ENCODE peak calls at places on chromosomes 3 and 15, in seven cellular contexts. E is BJ; B is CD8-positive, alpha-beta T cell; A is sigmoid colon; Q is heart left ventricle; R is AG04450; W is upper lobe of right lung. Y is an unnamed sample. For H3K27me3, the result is how much of the 10 kb centered on the place peaks cover.

GRCh38 chr3:196684548-196685407 is 27.3 kb downstream of the CEP19 start:
- DNase-seq in A (peak), Q (peak), B (peak), E (no peak), R (peak), W (peak), Y (peak)

GRCh38 chr3:46667061-46667621 is 26.3 kb downstream of the ALS2CL start:
- DNase-seq in E (no peak), A (peak), R (no peak), W (peak), B (no peak), Q (peak), Y (no peak)

GRCh38 chr3:78977073-78977472 is 790.7 kb downstream of the ROBO1 start:
- DNase-seq in A (no peak), Q (no peak), R (no peak), W (no peak), B (no peak), E (no peak), Y (no peak)

GRCh38 chr15:96716100-96716499 is 385.6 kb downstream of the NR2F2 start:
- DNase-seq in A (no peak), Q (no peak), R (no peak), W (no peak), E (no peak), B (no peak), Y (no peak)

GRCh38 chr15:78424673-78425072 is 13.3 kb upstream of the IREB2 start:
- DNase-seq in Q (no peak), E (no peak), W (no peak), B (no peak), A (no peak), R (no peak), Y (no peak)

GRCh38 chr3:167863811-167864558 is 128.5 kb downstream of the SERPINI1 start:
- DNase-seq in B (no peak), Q (no peak), R (no peak), A (no peak), W (no peak), E (no peak), Y (no peak)

GRCh38 chr3:42795621-42796181 is 8.6 kb downstream of the HIGD1A start:
- DNase-seq in R (no peak), Q (no peak), B (no peak), W (no peak), E (no peak), A (no peak), Y (no peak)

GRCh38 chr3:64908292-64908691 is 220.5 kb upstream of the ADAMTS9 start:
- DNase-seq in B (no peak), A (no peak), Q (peak), R (no peak), E (no peak), W (no peak), Y (no peak)

GRCh38 chr3:30145281-30145680 is 461.1 kb upstream of the TGFBR2 start:
- DNase-seq in E (no peak), Q (no peak), A (no peak), R (no peak), B (no peak), W (no peak), Y (no peak)

GRCh38 chr3:159788987-159789386 is 199.6 kb upstream of the IL12A start:
- DNase-seq in E (no peak), A (no peak), B (no peak), Q (no peak), W (no peak), R (no peak), Y (no peak)

DNA sequence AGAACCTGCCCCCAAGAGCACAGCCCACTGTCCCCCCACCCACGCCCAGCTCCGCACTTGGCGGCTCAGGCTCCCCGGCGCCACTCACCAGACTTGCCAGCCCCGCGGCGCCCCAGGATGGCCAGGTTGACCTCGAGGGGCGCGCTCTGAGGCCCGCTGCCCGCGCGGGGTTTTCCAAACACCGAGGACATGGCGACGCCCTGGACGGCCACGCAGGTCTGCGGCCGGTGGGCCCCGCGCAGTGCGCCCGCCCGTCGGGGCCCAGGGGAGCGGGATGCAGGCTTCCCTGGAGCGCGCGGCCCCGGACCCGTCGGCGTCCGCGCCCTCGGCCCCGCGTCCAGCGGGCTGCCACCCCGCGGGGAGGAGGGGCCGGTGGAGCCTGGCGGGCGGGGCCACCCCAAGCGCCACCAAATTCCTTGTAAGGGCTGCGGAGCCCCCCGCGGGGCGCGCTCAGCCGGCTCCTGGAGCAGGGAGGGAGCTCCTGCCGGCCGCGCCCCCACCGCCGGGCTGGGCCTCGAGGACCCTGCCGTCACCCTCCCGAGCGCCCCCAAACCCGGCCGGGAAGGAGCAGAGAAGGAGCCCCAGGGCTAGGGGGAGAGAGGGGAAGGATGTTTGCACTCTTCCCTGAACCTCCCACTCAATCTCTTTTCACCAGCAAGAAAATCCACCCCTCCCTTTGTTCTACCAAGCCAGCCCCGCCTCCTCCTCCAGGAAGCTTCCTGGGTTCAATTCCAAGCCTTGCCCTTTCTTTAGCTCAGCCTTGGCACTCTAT is at the start of gene RASL12:
- DNase-seq in Q (no peak), B (no peak), R (no peak), W (peak), E (no peak), A (no peak), Y (no peak)
- H3K4me3 ChIP-seq in Q (peak), B (no peak), R (peak), W (peak), E (peak), A (peak), Y (no peak)

GRCh38 chr3:59862686-59863085 is 812.9 kb upstream of the CFAP20DC start:
- DNase-seq in A (no peak), B (no peak), Q (no peak), R (no peak), W (no peak), E (no peak), Y (no peak)
- TF ChIP-seq CTCF in A (no peak), B (no peak), Q (no peak), R (no peak), W (no peak), E (no peak), Y (no peak)

DNA sequence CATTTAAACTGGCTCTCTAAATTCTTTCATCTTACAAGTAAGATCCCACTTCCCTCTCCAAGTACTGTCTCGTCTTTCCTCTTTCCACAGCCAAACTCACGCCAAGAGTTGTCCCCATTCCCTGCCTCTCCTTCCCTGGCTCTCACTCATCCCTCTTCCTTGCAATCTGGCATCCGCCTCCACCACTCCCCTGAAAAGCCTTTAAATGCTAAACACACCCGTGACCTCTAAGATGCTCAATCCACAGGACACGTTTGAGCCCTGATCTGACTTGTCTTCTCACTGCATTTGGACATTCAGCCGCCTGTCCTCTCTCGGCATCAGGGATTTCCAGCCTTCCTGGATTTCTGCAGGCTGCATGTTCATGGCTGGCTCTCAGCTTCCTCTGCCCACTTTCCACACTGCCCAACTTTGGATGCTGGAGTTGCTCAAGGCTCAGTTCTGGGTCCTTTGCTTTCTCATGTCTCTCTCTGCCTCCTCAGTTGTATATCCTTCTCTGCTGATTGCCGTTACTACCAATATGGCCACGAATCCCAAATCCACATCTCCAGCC is 7.7 kb upstream of the INSYN1 start:
- DNase-seq in R (no peak), Q (no peak), B (no peak), A (no peak), E (no peak), W (no peak), Y (no peak)
- H3K27me3 ChIP-seq in R (half or more), Q (under half), B (under half), A (under half), E (under half), W (under half), Y (under half)

DNA sequence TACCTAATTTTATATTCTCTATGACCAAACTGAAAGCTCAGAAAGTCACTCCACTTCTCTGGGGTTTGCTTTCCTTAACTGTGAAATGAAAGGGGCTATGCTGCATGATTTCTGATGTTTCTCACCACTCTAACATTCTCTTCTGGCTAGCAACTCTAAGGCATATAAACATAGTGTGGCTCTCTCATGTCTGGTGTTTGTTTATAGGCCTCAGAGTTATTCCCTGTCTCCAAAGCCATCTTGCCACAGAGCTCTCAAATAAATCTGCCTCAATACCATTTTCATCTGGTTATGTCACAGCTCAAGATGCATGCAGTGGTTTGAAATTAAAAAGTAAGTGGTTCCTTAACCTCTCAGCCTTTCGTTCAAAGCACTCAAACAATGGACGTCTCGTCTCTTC is 16.2 kb downstream of the TOMM70 start:
- DNase-seq in B (no peak), Q (no peak), E (no peak), R (peak), A (no peak), W (no peak), Y (no peak)
- H3K4me3 ChIP-seq in B (no peak), Q (no peak), E (no peak), R (no peak), A (no peak), W (no peak), Y (no peak)

DNA sequence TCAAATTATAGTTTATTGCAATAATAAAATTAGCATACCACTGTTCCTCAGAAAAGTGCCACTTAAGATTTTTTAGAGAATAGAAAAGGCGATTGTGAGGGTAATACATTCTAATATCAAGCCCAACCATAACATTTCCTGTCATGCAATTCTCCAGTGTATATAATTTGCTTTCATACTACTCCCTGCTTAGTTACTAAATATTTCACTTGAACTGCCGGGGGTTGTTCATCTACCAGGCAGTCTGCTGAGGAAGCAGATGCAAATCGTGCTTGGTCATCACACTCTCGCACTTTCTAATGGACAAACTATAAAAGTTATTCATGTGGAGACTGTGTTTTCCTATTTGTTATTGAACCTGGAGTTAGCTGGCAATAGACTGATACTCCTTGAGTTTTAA is 645.6 kb upstream of the CBLB start:
- DNase-seq in W (no peak), E (no peak), B (no peak), A (no peak), R (no peak), Q (no peak), Y (no peak)
- TF ChIP-seq CTCF in W (no peak), E (no peak), B (no peak), A (no peak), R (no peak), Q (no peak), Y (no peak)